ENCODE peak calls at places on chromosomes 11 and 22, in four cellular contexts. One of them, this sample, is unnamed.

GRCh38 chr11:42021919-42022318 is 562.5 kb upstream of the LRRC4C start:
- DNase-seq in choroid plexus epithelial cell: no peak
- DNase-seq in ovary: no peak
- DNase-seq in stomach: no peak
- DNase-seq in this sample: no peak

GRCh38 chr11:121416909-121417567 is 35.1 kb upstream of the SORL1 start:
- DNase-seq in ovary: peak
- DNase-seq in stomach: peak
- DNase-seq in choroid plexus epithelial cell: peak
- DNase-seq in this sample: peak

GRCh38 chr22:42343136-42343484 is 72.7 kb upstream of the TCF20 start:
- DNase-seq in choroid plexus epithelial cell: no peak
- DNase-seq in stomach: no peak
- DNase-seq in ovary: peak
- DNase-seq in this sample: no peak

GRCh38 chr11:67406969-67407699 is 3.3 kb downstream of the TBC1D10C start:
- DNase-seq in ovary: no peak
- DNase-seq in stomach: no peak
- DNase-seq in choroid plexus epithelial cell: no peak
- DNase-seq in this sample: no peak

GRCh38 chr11:46490576-46491100 is 99.1 kb upstream of the CHRM4 start:
- DNase-seq in stomach: no peak
- DNase-seq in choroid plexus epithelial cell: peak
- DNase-seq in ovary: no peak
- DNase-seq in this sample: no peak

GRCh38 chr11:117759305-117759704 is 37.7 kb downstream of the DSCAML1 start:
- DNase-seq in ovary: no peak
- DNase-seq in stomach: no peak
- DNase-seq in choroid plexus epithelial cell: no peak
- DNase-seq in this sample: no peak

GRCh38 chr22:46390652-46391301 is 55.3 kb downstream of the TRMU start:
- DNase-seq in stomach: peak
- DNase-seq in choroid plexus epithelial cell: peak
- DNase-seq in ovary: peak
- DNase-seq in this sample: no peak

GRCh38 chr11:868394-868793 is 25.7 kb downstream of the TSPAN4 start:
- DNase-seq in ovary: no peak
- DNase-seq in choroid plexus epithelial cell: no peak
- DNase-seq in stomach: no peak
- DNase-seq in this sample: no peak

GRCh38 chr22:27318516-27318915 is 483.0 kb downstream of the MN1 start:
- DNase-seq in ovary: peak
- DNase-seq in stomach: no peak
- DNase-seq in choroid plexus epithelial cell: peak
- DNase-seq in this sample: peak

GRCh38 chr22:40212126-40212525 is 34.4 kb downstream of the TNRC6B start:
- DNase-seq in stomach: no peak
- DNase-seq in ovary: no peak
- DNase-seq in choroid plexus epithelial cell: peak
- DNase-seq in this sample: no peak

GRCh38 chr11:65468874-65469333 is 29.9 kb upstream of the MALAT1 start:
- DNase-seq in stomach: peak
- DNase-seq in choroid plexus epithelial cell: peak
- DNase-seq in ovary: peak
- DNase-seq in this sample: no peak

GRCh38 chr11:68326334-68327215 is 14.2 kb downstream of the LRP5 start:
- DNase-seq in ovary: no peak
- DNase-seq in choroid plexus epithelial cell: no peak
- DNase-seq in stomach: peak
- DNase-seq in this sample: no peak

GRCh38 chr11:24253237-24253760 is 243.6 kb upstream of the LUZP2 start:
- DNase-seq in ovary: no peak
- DNase-seq in choroid plexus epithelial cell: peak
- DNase-seq in stomach: no peak
- DNase-seq in this sample: no peak

GRCh38 chr11:1396375-1396841 is 6.7 kb downstream of the BRSK2 start:
- DNase-seq in stomach: no peak
- DNase-seq in choroid plexus epithelial cell: no peak
- DNase-seq in ovary: no peak
- DNase-seq in this sample: no peak

GRCh38 chr11:71558996-71559395 is 6.4 kb upstream of the KRTAP5-10 start:
- DNase-seq in choroid plexus epithelial cell: no peak
- DNase-seq in ovary: no peak
- DNase-seq in stomach: no peak
- DNase-seq in this sample: no peak

GRCh38 chr11:72753341-72754148 is 1.3 kb upstream of the ARAP1 start:
- DNase-seq in stomach: no peak
- DNase-seq in choroid plexus epithelial cell: no peak
- DNase-seq in ovary: no peak
- DNase-seq in this sample: no peak

GRCh38 chr22:28977481-28977971 is 84.1 kb downstream of the C22orf31 start:
- DNase-seq in ovary: no peak
- DNase-seq in stomach: peak
- DNase-seq in choroid plexus epithelial cell: peak
- DNase-seq in this sample: no peak

GRCh38 chr11:111269146-111269868 is 23.8 kb downstream of the POU2AF2 start:
- DNase-seq in choroid plexus epithelial cell: peak
- DNase-seq in stomach: no peak
- DNase-seq in ovary: no peak
- DNase-seq in this sample: no peak

GRCh38 chr11:117792992-117793391 is 4.0 kb downstream of the DSCAML1 start:
- DNase-seq in stomach: no peak
- DNase-seq in ovary: no peak
- DNase-seq in choroid plexus epithelial cell: no peak
- DNase-seq in this sample: no peak

GRCh38 chr11:5274340-5274739 is 4.6 kb upstream of the HBE1 start:
- DNase-seq in stomach: no peak
- DNase-seq in choroid plexus epithelial cell: no peak
- DNase-seq in ovary: no peak
- DNase-seq in this sample: no peak

GRCh38 chr11:102267602-102268001 is 49.7 kb upstream of the BIRC3 start:
- DNase-seq in choroid plexus epithelial cell: peak
- DNase-seq in stomach: no peak
- DNase-seq in ovary: no peak
- DNase-seq in this sample: no peak

GRCh38 chr22:20267441-20268288 is 453 bp downstream of the RTN4R start:
- DNase-seq in ovary: no peak
- DNase-seq in choroid plexus epithelial cell: no peak
- DNase-seq in stomach: peak
- DNase-seq in this sample: no peak

GRCh38 chr11:94706211-94706610 is 61.9 kb upstream of the AMOTL1 start:
- DNase-seq in stomach: no peak
- DNase-seq in choroid plexus epithelial cell: no peak
- DNase-seq in ovary: no peak
- DNase-seq in this sample: no peak

GRCh38 chr11:2586793-2587131 is 113.0 kb downstream of the KCNQ1OT1 start:
- DNase-seq in ovary: peak
- DNase-seq in stomach: no peak
- DNase-seq in choroid plexus epithelial cell: no peak
- DNase-seq in this sample: no peak

DNA sequence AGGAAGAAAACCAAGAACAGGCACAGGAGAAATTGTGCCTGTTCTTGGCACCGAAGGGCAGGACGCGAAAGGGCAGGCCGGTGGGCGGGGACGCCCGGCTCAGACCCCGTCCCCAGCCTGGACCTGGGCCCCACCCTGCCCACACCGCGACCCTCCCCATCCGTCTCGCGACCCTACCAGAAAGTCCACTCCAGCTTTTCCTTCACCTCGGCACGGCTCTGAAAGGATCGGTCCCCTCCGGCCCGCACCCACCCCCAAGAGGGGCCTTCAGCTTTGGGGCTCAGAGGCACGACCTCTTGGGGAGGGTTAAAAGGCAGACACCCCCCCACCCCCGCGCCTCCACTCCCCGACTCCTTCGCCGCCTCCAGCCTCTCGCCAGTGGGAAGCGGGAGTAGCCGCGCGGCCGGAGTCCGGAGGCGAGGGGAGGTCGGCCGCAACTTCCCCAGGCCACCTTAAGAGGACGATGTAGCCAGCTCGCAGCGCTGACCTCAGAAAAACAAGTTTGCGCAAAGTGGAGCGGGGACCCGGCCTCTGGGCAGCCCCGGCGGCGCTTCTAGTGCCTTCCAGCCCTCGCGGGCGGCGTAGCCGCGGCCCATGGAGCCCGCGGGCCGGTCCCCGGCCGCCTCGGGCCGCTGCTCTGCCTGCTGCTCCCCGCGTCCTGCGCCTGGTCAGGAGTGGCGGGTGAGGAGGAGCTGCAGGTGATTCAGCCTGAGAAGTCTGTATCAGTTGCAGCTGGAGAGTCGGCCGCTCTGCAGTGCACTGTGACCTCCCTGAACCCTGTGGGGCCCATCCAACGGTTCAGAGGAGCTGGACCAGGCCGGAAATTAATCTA is 4.3 kb downstream of the SEC14L6 start:
- DNase-seq in ovary: peak
- DNase-seq in stomach: peak
- DNase-seq in choroid plexus epithelial cell: no peak
- DNase-seq in this sample: no peak
- H3K4me3 ChIP-seq in ovary: peak
- H3K4me3 ChIP-seq in stomach: peak
- H3K4me3 ChIP-seq in choroid plexus epithelial cell: peak
- H3K4me3 ChIP-seq in this sample: peak

GRCh38 chr22:44666207-44666585 is 35.8 kb upstream of the PRR5 start:
- DNase-seq in ovary: no peak
- DNase-seq in stomach: no peak
- DNase-seq in choroid plexus epithelial cell: no peak
- DNase-seq in this sample: no peak

GRCh38 chr22:44667276-44667675 is 34.7 kb upstream of the PRR5 start:
- DNase-seq in ovary: peak
- DNase-seq in choroid plexus epithelial cell: no peak
- DNase-seq in stomach: no peak
- DNase-seq in this sample: no peak

GRCh38 chr22:44668886-44669724 is 32.9 kb upstream of the PRR5 start:
- DNase-seq in ovary: peak
- DNase-seq in stomach: no peak
- DNase-seq in choroid plexus epithelial cell: no peak
- DNase-seq in this sample: no peak

GRCh38 chr22:44668190-44668885 is 33.7 kb upstream of the PRR5 start:
- DNase-seq in choroid plexus epithelial cell: no peak
- DNase-seq in stomach: no peak
- DNase-seq in ovary: peak
- DNase-seq in this sample: no peak

GRCh38 chr22:44667829-44668189 is 34.2 kb upstream of the PRR5 start:
- DNase-seq in ovary: peak
- DNase-seq in stomach: no peak
- DNase-seq in choroid plexus epithelial cell: no peak
- DNase-seq in this sample: no peak
- H3K4me3 ChIP-seq in ovary: peak
- H3K4me3 ChIP-seq in stomach: peak
- H3K4me3 ChIP-seq in choroid plexus epithelial cell: peak
- H3K4me3 ChIP-seq in this sample: peak

DNA sequence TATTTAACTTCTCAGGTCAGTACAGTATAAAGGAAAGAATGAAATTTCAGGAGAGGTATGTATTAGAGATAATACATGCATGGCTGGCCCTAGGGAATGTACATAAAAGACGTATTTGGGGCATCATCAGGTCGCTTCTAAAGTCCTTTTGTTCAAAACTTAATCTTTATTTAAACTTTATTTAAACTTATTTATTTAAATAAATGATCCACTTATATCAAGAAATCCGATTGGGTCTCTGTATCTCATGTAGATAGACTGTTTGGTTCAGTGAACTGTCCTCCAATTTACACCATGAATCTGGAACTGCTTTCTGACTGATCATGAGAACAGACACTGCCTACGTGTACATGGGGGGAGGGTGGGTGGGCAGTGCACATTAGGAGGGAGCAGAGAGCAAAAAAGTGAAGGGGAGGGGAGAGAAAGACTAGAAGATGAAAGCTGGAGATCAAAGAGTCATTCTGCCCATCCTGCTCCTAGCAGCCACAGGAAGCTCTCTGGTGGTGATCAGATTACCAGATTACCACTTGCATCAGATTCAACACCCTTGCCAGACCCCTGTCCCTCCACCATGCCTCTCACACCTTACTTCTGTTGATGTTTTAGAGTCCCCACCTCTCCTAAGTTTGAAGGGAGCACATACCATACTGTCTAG is 92.1 kb upstream of the MTMR2 start:
- DNase-seq in choroid plexus epithelial cell: no peak
- DNase-seq in stomach: no peak
- DNase-seq in ovary: no peak
- DNase-seq in this sample: no peak
- H3K4me3 ChIP-seq in choroid plexus epithelial cell: no peak
- H3K4me3 ChIP-seq in stomach: no peak
- H3K4me3 ChIP-seq in ovary: no peak
- H3K4me3 ChIP-seq in this sample: no peak

DNA sequence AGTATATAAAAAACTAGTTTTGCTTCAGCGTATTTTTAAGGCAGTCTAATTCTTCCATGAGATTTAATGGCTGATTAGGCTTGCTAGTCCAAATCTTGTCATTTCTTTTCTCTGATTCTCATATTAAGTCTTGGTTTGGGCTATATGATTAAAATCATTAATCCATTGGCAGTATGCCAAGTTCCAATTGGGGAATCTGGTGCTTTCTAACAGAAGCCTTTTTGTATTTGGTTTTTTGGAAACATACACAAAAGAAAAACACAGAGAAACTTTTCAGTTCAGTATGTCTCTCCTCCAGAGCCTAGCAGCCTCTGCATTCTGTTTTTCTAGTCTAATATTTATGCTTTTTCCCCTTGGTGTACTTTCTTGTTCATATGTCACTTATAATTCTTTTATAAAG is 37.9 kb downstream of the SWAP70 start:
- DNase-seq in ovary: no peak
- DNase-seq in stomach: no peak
- DNase-seq in choroid plexus epithelial cell: no peak
- DNase-seq in this sample: no peak
- H3K4me3 ChIP-seq in ovary: no peak
- H3K4me3 ChIP-seq in stomach: no peak
- H3K4me3 ChIP-seq in choroid plexus epithelial cell: no peak
- H3K4me3 ChIP-seq in this sample: no peak

DNA sequence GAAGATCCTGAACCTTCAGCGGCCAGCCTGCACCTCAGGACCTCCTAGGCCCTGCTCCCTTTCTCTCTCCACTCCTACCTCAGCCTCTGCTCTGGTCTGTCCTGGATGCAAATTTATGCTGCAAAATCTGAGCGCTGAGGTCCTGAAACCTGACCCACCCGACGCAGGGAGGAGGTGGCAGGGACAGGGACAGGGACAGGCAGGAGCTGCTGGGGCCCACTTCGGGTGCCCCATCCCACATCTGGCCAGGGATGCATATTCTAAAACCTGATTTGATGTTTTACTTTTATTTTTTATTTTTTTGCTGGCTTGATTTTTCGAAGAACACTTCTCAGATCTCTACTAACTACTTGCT is 571 bp upstream of the PVALB start:
- DNase-seq in choroid plexus epithelial cell: no peak
- DNase-seq in stomach: no peak
- DNase-seq in ovary: no peak
- DNase-seq in this sample: no peak
- H3K4me3 ChIP-seq in choroid plexus epithelial cell: no peak
- H3K4me3 ChIP-seq in stomach: peak
- H3K4me3 ChIP-seq in ovary: no peak
- H3K4me3 ChIP-seq in this sample: no peak

GRCh38 chr22:25417792-25418191 is 146.7 kb upstream of the GRK3 start:
- DNase-seq in choroid plexus epithelial cell: no peak
- DNase-seq in stomach: no peak
- DNase-seq in ovary: no peak
- DNase-seq in this sample: no peak

GRCh38 chr22:25420925-25421904 is 143.3 kb upstream of the GRK3 start:
- DNase-seq in stomach: no peak
- DNase-seq in ovary: no peak
- DNase-seq in choroid plexus epithelial cell: no peak
- DNase-seq in this sample: no peak

GRCh38 chr22:25419247-25420113 is 145.0 kb upstream of the GRK3 start:
- DNase-seq in stomach: no peak
- DNase-seq in choroid plexus epithelial cell: peak
- DNase-seq in ovary: no peak
- DNase-seq in this sample: no peak

GRCh38 chr22:25420471-25420924 is 144.0 kb upstream of the GRK3 start:
- DNase-seq in ovary: no peak
- DNase-seq in choroid plexus epithelial cell: no peak
- DNase-seq in stomach: no peak
- DNase-seq in this sample: no peak
- H3K4me3 ChIP-seq in ovary: no peak
- H3K4me3 ChIP-seq in choroid plexus epithelial cell: no peak
- H3K4me3 ChIP-seq in stomach: peak
- H3K4me3 ChIP-seq in this sample: no peak

This sample was measured in HFF-Myc.